ENCODE peak calls at places on chromosomes 4 and X, in four cellular contexts. Z, M, O and W are unnamed samples. For H3K27me3, the result is how much of the 10 kb centered on the place peaks cover.

GRCh38 chr4:20255823-20256222 is 4.1 kb downstream of the SLIT2 start:
- DNase-seq in M (no peak), O (no peak), Z (no peak), W (no peak)

GRCh38 chr4:17027495-17027894 is 129.1 kb upstream of the LDB2 start:
- DNase-seq in M (no peak), O (no peak), Z (no peak), W (no peak)

GRCh38 chr4:85557016-85557901 is 82.3 kb downstream of the ARHGAP24 start:
- DNase-seq in M (no peak), O (no peak), Z (no peak), W (no peak)

GRCh38 chr4:141432000-141432712 is 204.2 kb upstream of the IL15 start:
- DNase-seq in O (no peak), Z (no peak), M (no peak), W (no peak)

GRCh38 chr4:112327950-112328349 is 30.8 kb downstream of the ALPK1 start:
- DNase-seq in M (no peak), Z (no peak), O (no peak), W (no peak)

GRCh38 chrX:30302957-30303356 is 6.2 kb downstream of the NR0B1 start:
- DNase-seq in M (peak), O (no peak), Z (no peak), W (no peak)

GRCh38 chr4:151646322-151646721 is 114.5 kb downstream of the GATB start:
- DNase-seq in O (no peak), Z (no peak), M (no peak), W (no peak)

GRCh38 chr4:119084503-119084902 is 51.1 kb upstream of the MYOZ2 start:
- DNase-seq in O (no peak), Z (no peak), M (no peak), W (no peak)

GRCh38 chr4:115090483-115091075 is 22.8 kb downstream of the NDST4 start:
- DNase-seq in M (no peak), Z (no peak), O (no peak), W (no peak)

GRCh38 chr4:137378393-137379290 is 153.7 kb downstream of the PCDH18 start:
- DNase-seq in M (no peak), O (no peak), Z (no peak), W (no peak)

GRCh38 chr4:80249144-80249543 is 17.3 kb upstream of the FGF5 start:
- DNase-seq in O (no peak), Z (no peak), M (no peak), W (no peak)

GRCh38 chrX:133923113-133923512 is 62.3 kb downstream of the GPC3 start:
- DNase-seq in O (no peak), M (no peak), Z (no peak), W (no peak)

GRCh38 chrX:151359931-151360871 is 36.8 kb upstream of the VMA21 start:
- DNase-seq in Z (no peak), M (peak), O (no peak), W (peak)

GRCh38 chr4:123603165-123603564 is 206.6 kb downstream of the SPRY1 start:
- DNase-seq in O (no peak), M (no peak), Z (no peak), W (no peak)

GRCh38 chr4:38860788-38861424 is 4.3 kb upstream of the TLR6 start:
- DNase-seq in Z (no peak), O (no peak), M (no peak), W (no peak)

GRCh38 chr4:3290889-3291321 is 1.9 kb upstream of the RGS12 start:
- DNase-seq in O (no peak), Z (no peak), M (peak), W (peak)
- H3K27me3 ChIP-seq in O (under half), Z (under half), M (under half), W (under half)

DNA sequence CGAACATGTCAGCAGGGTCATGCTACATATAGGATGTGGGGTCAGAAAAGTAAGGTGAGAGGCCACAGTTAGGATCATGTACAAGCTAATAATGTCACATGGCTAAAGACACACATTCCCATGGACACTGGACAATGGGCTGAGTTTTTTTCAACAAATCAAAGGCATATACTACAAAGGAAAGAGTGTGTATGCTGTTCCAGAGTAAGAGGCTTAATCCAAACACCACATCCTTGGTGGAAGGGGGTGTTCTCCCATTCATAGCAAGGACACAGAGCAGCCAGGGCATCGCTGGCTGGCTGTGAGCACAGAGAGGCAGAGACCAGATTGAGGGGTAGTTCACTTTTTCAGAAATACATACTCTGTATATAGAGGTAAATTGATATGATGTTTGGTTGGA is 131.7 kb downstream of the MGST2 start:
- DNase-seq in M (no peak), O (no peak), Z (no peak), W (no peak)
- H3K27me3 ChIP-seq in M (under half), O (under half), Z (under half), W (under half)

GRCh38 chrX:12149670-12150407 is 11.6 kb downstream of the FRMPD4 start:
- DNase-seq in O (no peak), M (no peak), Z (no peak), W (no peak)
- H3K27me3 ChIP-seq in O (under half), M (under half), Z (under half), W (under half)

GRCh38 chr4:139278956-139279722 is 886 bp downstream of the MGARP start:
- DNase-seq in O (no peak), M (no peak), Z (no peak), W (no peak)
- H3K27me3 ChIP-seq in O (under half), M (under half), Z (under half), W (under half)

DNA sequence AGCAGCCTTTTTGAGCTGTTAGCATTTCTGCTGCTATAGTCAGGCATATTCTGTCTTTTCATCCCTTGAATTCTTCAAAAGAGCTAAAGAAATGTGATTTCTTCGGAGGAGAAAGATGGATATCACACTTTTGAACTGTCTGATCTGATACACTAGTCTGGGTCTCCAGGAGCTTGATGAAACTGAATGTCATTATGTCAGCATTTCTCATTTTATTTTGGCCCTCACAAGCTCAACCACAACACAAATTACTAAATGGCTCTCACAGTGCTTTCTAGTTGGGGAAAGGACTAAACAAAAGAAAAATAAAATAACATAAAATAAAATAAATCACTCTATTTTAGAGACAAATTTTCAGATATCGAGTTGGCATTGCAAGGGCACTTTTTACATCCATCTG is 655.3 kb upstream of the SPANXN1 start:
- DNase-seq in Z (no peak), M (no peak), O (no peak), W (no peak)
- H3K27me3 ChIP-seq in Z (under half), M (under half), O (under half), W (under half)

DNA sequence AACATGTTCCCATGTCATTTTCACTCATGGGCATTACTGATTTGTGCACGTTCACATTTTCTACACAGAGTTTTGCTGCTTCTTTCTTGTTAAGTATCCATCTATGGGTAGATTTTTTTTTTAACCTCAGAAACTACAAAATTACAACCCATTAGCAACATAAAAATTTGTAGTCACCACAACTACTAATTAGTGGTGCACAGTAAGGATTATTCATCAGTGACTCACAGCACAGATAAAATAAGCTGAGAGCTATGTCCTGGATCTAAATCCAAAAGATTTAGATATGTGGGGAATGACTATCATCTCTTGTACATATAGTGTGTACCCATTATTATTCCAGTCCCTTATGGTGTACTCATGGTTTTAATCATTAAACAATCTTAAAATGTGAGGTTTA is 19.7 kb upstream of the AMELX start:
- DNase-seq in M (no peak), O (no peak), Z (no peak), W (no peak)
- H3K27me3 ChIP-seq in M (under half), O (under half), Z (under half), W (under half)

GRCh38 chr4:25301471-25301870 is 11.1 kb upstream of the ZCCHC4 start:
- DNase-seq in O (no peak), Z (no peak), M (no peak), W (no peak)
- H3K27me3 ChIP-seq in O (under half), Z (under half), M (under half), W (under half)